ENCODE peak calls at places on chromosome 7, in four cellular contexts. K, D, Z and N are unnamed samples.
A peak's percentile ranks its signal among the peaks of the same experiment; 100 is the strongest.

GRCh38 chr7:29146082-29146706 is at the start of gene CPVL:
- DNase-seq in K (peak; percentile 64), D (no peak), Z (no peak), N (peak; percentile 55)

GRCh38 chr7:30135271-30135550 is 425 bp downstream of the MTURN start:
- DNase-seq in K (no peak), D (peak; percentile 34), Z (no peak), N (no peak)

GRCh38 chr7:150999001-150999400 is 8.2 kb downstream of the NOS3 start:
- DNase-seq in K (no peak), D (no peak), Z (no peak), N (no peak)

GRCh38 chr7:34530211-34530610 is 127.8 kb upstream of the NPSR1 start:
- DNase-seq in K (no peak), D (no peak), Z (no peak), N (no peak)

GRCh38 chr7:152862033-152862432 is 102.5 kb downstream of the ACTR3B start:
- DNase-seq in K (no peak), D (no peak), Z (no peak), N (no peak)

GRCh38 chr7:105581066-105581811 is at the start of gene EFCAB10:
- DNase-seq in K (peak; percentile 89), D (peak; percentile 15), Z (peak; percentile 72), N (peak; percentile 54)

GRCh38 chr7:120060283-120060682 is 212.7 kb upstream of the KCND2 start:
- DNase-seq in K (no peak), D (no peak), Z (no peak), N (no peak)

GRCh38 chr7:22726345-22726848 is 603 bp upstream of the IL6 start:
- DNase-seq in K (peak; percentile 63), D (peak; percentile 37), Z (peak; percentile 79), N (no peak)

GRCh38 chr7:42763137-42763551 is 148.7 kb downstream of the C7orf25 start:
- DNase-seq in K (no peak), D (no peak), Z (no peak), N (no peak)

GRCh38 chr7:49398730-49399129 is 374.7 kb upstream of the VWC2 start:
- DNase-seq in K (peak; percentile 52), D (no peak), Z (no peak), N (no peak)

GRCh38 chr7:924541-925231 is 29.8 kb downstream of the ADAP1 start:
- DNase-seq in K (no peak), D (no peak), Z (no peak), N (peak; percentile 42)

GRCh38 chr7:158827411-158828342 is 1.6 kb downstream of the ESYT2 start:
- DNase-seq in K (no peak), D (peak; percentile 53), Z (no peak), N (no peak)